ENCODE peak calls at places on chromosomes 1 and 21, in six cellular contexts. One of them, this sample, is unnamed.

GRCh38 chr21:30044447-30045064 is 104.8 kb upstream of the GRIK1 start:
- DNase-seq in IMR-90: peak; percentile 7
- DNase-seq in cardiac muscle cell: peak; percentile 28
- DNase-seq in stimulated activated CD4-positive, alpha-beta T cell treated with anti-CD3 and anti-CD28 coated beads, Interleukin-2, amount 100 ng/mL, for 48 hours: peak; percentile 7
- DNase-seq in NCI-H510A: no peak
- DNase-seq in ELF-1: no peak
- DNase-seq in this sample: no peak

GRCh38 chr1:244049142-244049968 is 1.7 kb upstream of the ZBTB18 start:
- DNase-seq in IMR-90: no peak
- DNase-seq in cardiac muscle cell: peak; percentile 66
- DNase-seq in stimulated activated CD4-positive, alpha-beta T cell treated with anti-CD3 and anti-CD28 coated beads, Interleukin-2, amount 100 ng/mL, for 48 hours: peak; percentile 11
- DNase-seq in NCI-H510A: no peak
- DNase-seq in ELF-1: peak; percentile 53
- DNase-seq in this sample: no peak

GRCh38 chr1:241695454-241696171 is 43.5 kb downstream of the WDR64 start:
- DNase-seq in IMR-90: peak; percentile 49
- DNase-seq in cardiac muscle cell: no peak
- DNase-seq in stimulated activated CD4-positive, alpha-beta T cell treated with anti-CD3 and anti-CD28 coated beads, Interleukin-2, amount 100 ng/mL, for 48 hours: no peak
- DNase-seq in NCI-H510A: no peak
- DNase-seq in ELF-1: no peak
- DNase-seq in this sample: no peak

GRCh38 chr1:177753655-177754054 is 216.2 kb downstream of the SEC16B start:
- DNase-seq in IMR-90: no peak
- DNase-seq in cardiac muscle cell: no peak
- DNase-seq in stimulated activated CD4-positive, alpha-beta T cell treated with anti-CD3 and anti-CD28 coated beads, Interleukin-2, amount 100 ng/mL, for 48 hours: no peak
- DNase-seq in NCI-H510A: no peak
- DNase-seq in ELF-1: no peak
- DNase-seq in this sample: no peak

GRCh38 chr1:205493241-205494085 is 11.0 kb upstream of the CDK18 start:
- DNase-seq in IMR-90: peak; percentile 56
- DNase-seq in cardiac muscle cell: no peak
- DNase-seq in stimulated activated CD4-positive, alpha-beta T cell treated with anti-CD3 and anti-CD28 coated beads, Interleukin-2, amount 100 ng/mL, for 48 hours: no peak
- DNase-seq in NCI-H510A: no peak
- DNase-seq in ELF-1: no peak
- DNase-seq in this sample: no peak

GRCh38 chr1:99827970-99828369 is 22.2 kb upstream of the AGL start:
- DNase-seq in IMR-90: no peak
- DNase-seq in cardiac muscle cell: no peak
- DNase-seq in stimulated activated CD4-positive, alpha-beta T cell treated with anti-CD3 and anti-CD28 coated beads, Interleukin-2, amount 100 ng/mL, for 48 hours: no peak
- DNase-seq in NCI-H510A: no peak
- DNase-seq in ELF-1: no peak
- DNase-seq in this sample: no peak

GRCh38 chr1:215022204-215022603 is 60.3 kb upstream of the KCNK2 start:
- DNase-seq in IMR-90: peak; percentile 16
- DNase-seq in cardiac muscle cell: no peak
- DNase-seq in stimulated activated CD4-positive, alpha-beta T cell treated with anti-CD3 and anti-CD28 coated beads, Interleukin-2, amount 100 ng/mL, for 48 hours: no peak
- DNase-seq in NCI-H510A: no peak
- DNase-seq in ELF-1: no peak
- DNase-seq in this sample: no peak

GRCh38 chr1:28267633-28268032 is 8.3 kb downstream of the SESN2 start:
- DNase-seq in IMR-90: no peak
- DNase-seq in cardiac muscle cell: no peak
- DNase-seq in stimulated activated CD4-positive, alpha-beta T cell treated with anti-CD3 and anti-CD28 coated beads, Interleukin-2, amount 100 ng/mL, for 48 hours: no peak
- DNase-seq in NCI-H510A: no peak
- DNase-seq in ELF-1: no peak
- DNase-seq in this sample: no peak

GRCh38 chr21:41684381-41685245 is 82.2 kb downstream of the RIPK4 start:
- DNase-seq in IMR-90: peak; percentile 67
- DNase-seq in cardiac muscle cell: no peak
- DNase-seq in stimulated activated CD4-positive, alpha-beta T cell treated with anti-CD3 and anti-CD28 coated beads, Interleukin-2, amount 100 ng/mL, for 48 hours: no peak
- DNase-seq in NCI-H510A: no peak
- DNase-seq in ELF-1: peak; percentile 69
- DNase-seq in this sample: no peak

GRCh38 chr1:236502972-236503639 is 20.7 kb upstream of the LGALS8 start:
- DNase-seq in IMR-90: peak; percentile 78
- DNase-seq in cardiac muscle cell: peak; percentile 42
- DNase-seq in stimulated activated CD4-positive, alpha-beta T cell treated with anti-CD3 and anti-CD28 coated beads, Interleukin-2, amount 100 ng/mL, for 48 hours: no peak
- DNase-seq in NCI-H510A: no peak
- DNase-seq in ELF-1: peak; percentile 82
- DNase-seq in this sample: no peak

GRCh38 chr1:39657402-39657801 is 14.5 kb downstream of the NT5C1A start:
- DNase-seq in IMR-90: peak; percentile 35
- DNase-seq in cardiac muscle cell: no peak
- DNase-seq in stimulated activated CD4-positive, alpha-beta T cell treated with anti-CD3 and anti-CD28 coated beads, Interleukin-2, amount 100 ng/mL, for 48 hours: no peak
- DNase-seq in NCI-H510A: no peak
- DNase-seq in ELF-1: no peak
- DNase-seq in this sample: no peak

GRCh38 chr1:164651378-164651951 is 92.5 kb downstream of the PBX1 start:
- DNase-seq in IMR-90: peak; percentile 25
- DNase-seq in cardiac muscle cell: no peak
- DNase-seq in stimulated activated CD4-positive, alpha-beta T cell treated with anti-CD3 and anti-CD28 coated beads, Interleukin-2, amount 100 ng/mL, for 48 hours: no peak
- DNase-seq in NCI-H510A: no peak
- DNase-seq in ELF-1: no peak
- DNase-seq in this sample: no peak

GRCh38 chr1:23249785-23250184 is 32.5 kb upstream of the HTR1D start:
- DNase-seq in IMR-90: peak; percentile 73
- DNase-seq in cardiac muscle cell: no peak
- DNase-seq in stimulated activated CD4-positive, alpha-beta T cell treated with anti-CD3 and anti-CD28 coated beads, Interleukin-2, amount 100 ng/mL, for 48 hours: no peak
- DNase-seq in NCI-H510A: no peak
- DNase-seq in ELF-1: no peak
- DNase-seq in this sample: no peak

GRCh38 chr1:119373465-119373864 is 4.9 kb downstream of the HAO2 start:
- DNase-seq in IMR-90: peak; percentile 31
- DNase-seq in cardiac muscle cell: no peak
- DNase-seq in stimulated activated CD4-positive, alpha-beta T cell treated with anti-CD3 and anti-CD28 coated beads, Interleukin-2, amount 100 ng/mL, for 48 hours: no peak
- DNase-seq in NCI-H510A: no peak
- DNase-seq in ELF-1: no peak
- DNase-seq in this sample: no peak

GRCh38 chr21:46295996-46296752 is 10.0 kb downstream of the YBEY start:
- DNase-seq in IMR-90: peak; percentile 32
- DNase-seq in cardiac muscle cell: no peak
- DNase-seq in stimulated activated CD4-positive, alpha-beta T cell treated with anti-CD3 and anti-CD28 coated beads, Interleukin-2, amount 100 ng/mL, for 48 hours: peak; percentile 39
- DNase-seq in NCI-H510A: no peak
- DNase-seq in ELF-1: no peak
- DNase-seq in this sample: peak; percentile 21

GRCh38 chr1:157781048-157781447 is 4.1 kb upstream of the FCRL2 start:
- DNase-seq in IMR-90: no peak
- DNase-seq in cardiac muscle cell: no peak
- DNase-seq in stimulated activated CD4-positive, alpha-beta T cell treated with anti-CD3 and anti-CD28 coated beads, Interleukin-2, amount 100 ng/mL, for 48 hours: no peak
- DNase-seq in NCI-H510A: no peak
- DNase-seq in ELF-1: no peak
- DNase-seq in this sample: no peak

GRCh38 chr1:234022302-234022701 is 117.8 kb downstream of the SLC35F3 start:
- DNase-seq in IMR-90: no peak
- DNase-seq in cardiac muscle cell: no peak
- DNase-seq in stimulated activated CD4-positive, alpha-beta T cell treated with anti-CD3 and anti-CD28 coated beads, Interleukin-2, amount 100 ng/mL, for 48 hours: no peak
- DNase-seq in NCI-H510A: no peak
- DNase-seq in ELF-1: no peak
- DNase-seq in this sample: no peak

GRCh38 chr1:229621663-229622062 is 4.3 kb downstream of the TAF5L start:
- DNase-seq in IMR-90: peak; percentile 19
- DNase-seq in cardiac muscle cell: no peak
- DNase-seq in stimulated activated CD4-positive, alpha-beta T cell treated with anti-CD3 and anti-CD28 coated beads, Interleukin-2, amount 100 ng/mL, for 48 hours: no peak
- DNase-seq in NCI-H510A: no peak
- DNase-seq in ELF-1: no peak
- DNase-seq in this sample: no peak

GRCh38 chr1:7265771-7266371 is 480.6 kb downstream of the CAMTA1 start:
- DNase-seq in IMR-90: peak; percentile 97
- DNase-seq in cardiac muscle cell: no peak
- DNase-seq in stimulated activated CD4-positive, alpha-beta T cell treated with anti-CD3 and anti-CD28 coated beads, Interleukin-2, amount 100 ng/mL, for 48 hours: no peak
- DNase-seq in NCI-H510A: peak; percentile 91
- DNase-seq in ELF-1: no peak
- DNase-seq in this sample: peak; percentile 71

GRCh38 chr1:1599030-1599916 is 662 bp downstream of the FNDC10 start:
- DNase-seq in IMR-90: peak; percentile 37
- DNase-seq in cardiac muscle cell: peak; percentile 66
- DNase-seq in stimulated activated CD4-positive, alpha-beta T cell treated with anti-CD3 and anti-CD28 coated beads, Interleukin-2, amount 100 ng/mL, for 48 hours: peak; percentile 35
- DNase-seq in NCI-H510A: no peak
- DNase-seq in ELF-1: peak; percentile 51
- DNase-seq in this sample: no peak

GRCh38 chr21:39367783-39368182 is 18.9 kb upstream of the HMGN1 start:
- DNase-seq in IMR-90: no peak
- DNase-seq in cardiac muscle cell: no peak
- DNase-seq in stimulated activated CD4-positive, alpha-beta T cell treated with anti-CD3 and anti-CD28 coated beads, Interleukin-2, amount 100 ng/mL, for 48 hours: no peak
- DNase-seq in NCI-H510A: no peak
- DNase-seq in ELF-1: no peak
- DNase-seq in this sample: no peak

GRCh38 chr21:37243961-37244360 is 23.2 kb downstream of the VPS26C start:
- DNase-seq in IMR-90: no peak
- DNase-seq in cardiac muscle cell: no peak
- DNase-seq in stimulated activated CD4-positive, alpha-beta T cell treated with anti-CD3 and anti-CD28 coated beads, Interleukin-2, amount 100 ng/mL, for 48 hours: no peak
- DNase-seq in NCI-H510A: no peak
- DNase-seq in ELF-1: no peak
- DNase-seq in this sample: no peak

GRCh38 chr1:1918901-1919303 is at the start of gene TMEM52:
- DNase-seq in IMR-90: no peak
- DNase-seq in cardiac muscle cell: no peak
- DNase-seq in stimulated activated CD4-positive, alpha-beta T cell treated with anti-CD3 and anti-CD28 coated beads, Interleukin-2, amount 100 ng/mL, for 48 hours: no peak
- DNase-seq in NCI-H510A: no peak
- DNase-seq in ELF-1: no peak
- DNase-seq in this sample: no peak

GRCh38 chr21:45528981-45529784 is 13.1 kb downstream of the SLC19A1 start:
- DNase-seq in IMR-90: no peak
- DNase-seq in cardiac muscle cell: no peak
- DNase-seq in stimulated activated CD4-positive, alpha-beta T cell treated with anti-CD3 and anti-CD28 coated beads, Interleukin-2, amount 100 ng/mL, for 48 hours: no peak
- DNase-seq in NCI-H510A: no peak
- DNase-seq in ELF-1: no peak
- DNase-seq in this sample: no peak

GRCh38 chr21:44650265-44650972 is 4.0 kb downstream of the KRTAP12-4 start:
- DNase-seq in IMR-90: no peak
- DNase-seq in cardiac muscle cell: no peak
- DNase-seq in stimulated activated CD4-positive, alpha-beta T cell treated with anti-CD3 and anti-CD28 coated beads, Interleukin-2, amount 100 ng/mL, for 48 hours: no peak
- DNase-seq in NCI-H510A: no peak
- DNase-seq in ELF-1: no peak
- DNase-seq in this sample: no peak

GRCh38 chr1:11098931-11099309 is 749 bp downstream of the EXOSC10 start:
- DNase-seq in IMR-90: no peak
- DNase-seq in cardiac muscle cell: no peak
- DNase-seq in stimulated activated CD4-positive, alpha-beta T cell treated with anti-CD3 and anti-CD28 coated beads, Interleukin-2, amount 100 ng/mL, for 48 hours: no peak
- DNase-seq in NCI-H510A: no peak
- DNase-seq in ELF-1: no peak
- DNase-seq in this sample: no peak

GRCh38 chr1:244839656-244840055 is 4.2 kb downstream of the COX20 start:
- DNase-seq in IMR-90: peak; percentile 17
- DNase-seq in cardiac muscle cell: no peak
- DNase-seq in stimulated activated CD4-positive, alpha-beta T cell treated with anti-CD3 and anti-CD28 coated beads, Interleukin-2, amount 100 ng/mL, for 48 hours: no peak
- DNase-seq in NCI-H510A: no peak
- DNase-seq in ELF-1: no peak
- DNase-seq in this sample: no peak

GRCh38 chr1:178739285-178740045 is 14.4 kb downstream of the RALGPS2 start:
- DNase-seq in IMR-90: peak; percentile 81
- DNase-seq in cardiac muscle cell: no peak
- DNase-seq in stimulated activated CD4-positive, alpha-beta T cell treated with anti-CD3 and anti-CD28 coated beads, Interleukin-2, amount 100 ng/mL, for 48 hours: no peak
- DNase-seq in NCI-H510A: no peak
- DNase-seq in ELF-1: no peak
- DNase-seq in this sample: no peak

GRCh38 chr1:181126871-181127587 is 38.5 kb downstream of the IER5 start:
- DNase-seq in IMR-90: no peak
- DNase-seq in cardiac muscle cell: peak; percentile 45
- DNase-seq in stimulated activated CD4-positive, alpha-beta T cell treated with anti-CD3 and anti-CD28 coated beads, Interleukin-2, amount 100 ng/mL, for 48 hours: no peak
- DNase-seq in NCI-H510A: peak; percentile 90
- DNase-seq in ELF-1: peak; percentile 54
- DNase-seq in this sample: peak; percentile 93

GRCh38 chr1:151618470-151618869 is 6.6 kb downstream of the SNX27 start:
- DNase-seq in IMR-90: no peak
- DNase-seq in cardiac muscle cell: no peak
- DNase-seq in stimulated activated CD4-positive, alpha-beta T cell treated with anti-CD3 and anti-CD28 coated beads, Interleukin-2, amount 100 ng/mL, for 48 hours: no peak
- DNase-seq in NCI-H510A: no peak
- DNase-seq in ELF-1: no peak
- DNase-seq in this sample: no peak

This sample was measured in NCI-H187 treated with DMSO at 0.1 percent for 48 hours.